ENCODE peak calls at places on chromosomes 3 and 15, in six cellular contexts. D is cardiac muscle cell; M is body of pancreas; K is MM.1S; G is naive thymus-derived CD4-positive, alpha-beta T cell; L is lower lobe of right lung. N is an unnamed sample. For H3K4me1, the result is how much of the 10 kb centered on the place peaks cover.

GRCh38 chr3:141367038-141367730 is 1.1 kb upstream of the ZBTB38 start:
- DNase-seq in D (no peak), M (no peak), K (no peak), G (no peak), L (no peak), N (peak)

GRCh38 chr3:193080821-193081220 is 160.2 kb upstream of the PLAAT1 start:
- DNase-seq in D (no peak), M (no peak), K (no peak), G (no peak), L (no peak), N (no peak)

GRCh38 chr15:94174399-94174802 is 57.0 kb upstream of the MCTP2 start:
- DNase-seq in D (no peak), M (no peak), K (no peak), G (no peak), L (no peak), N (peak)

GRCh38 chr3:42601898-42602581 is 1.6 kb downstream of the NKTR start:
- DNase-seq in D (no peak), M (no peak), K (peak), G (no peak), L (no peak), N (no peak)

GRCh38 chr3:72413228-72413627 is 435.0 kb downstream of the SHQ1 start:
- DNase-seq in D (no peak), M (no peak), K (no peak), G (no peak), L (no peak), N (no peak)

GRCh38 chr15:64809649-64810498 is 15.6 kb downstream of the PIF1 start:
- DNase-seq in D (peak), M (peak), K (peak), G (peak), L (peak), N (peak)

GRCh38 chr15:24956131-24956838 is 1.5 kb downstream of the SNRPN start:
- DNase-seq in D (peak), M (peak), K (peak), G (peak), L (peak), N (peak)

GRCh38 chr15:63233667-63234419 is 43.6 kb upstream of the APH1B start:
- DNase-seq in D (no peak), M (no peak), K (no peak), G (no peak), L (no peak), N (peak)

GRCh38 chr15:58437531-58438105 is 5.8 kb downstream of the LIPC start:
- DNase-seq in D (no peak), M (no peak), K (no peak), G (no peak), L (no peak), N (no peak)

GRCh38 chr3:71652786-71653419 is 69.4 kb upstream of the FOXP1 start:
- DNase-seq in D (peak), M (peak), K (peak), G (no peak), L (peak), N (peak)

GRCh38 chr3:19907523-19907922 is 26.5 kb downstream of the EFHB start:
- DNase-seq in D (no peak), M (no peak), K (peak), G (no peak), L (no peak), N (no peak)

GRCh38 chr3:175340338-175341015 is 481.3 kb downstream of the NAALADL2 start:
- DNase-seq in D (no peak), M (no peak), K (no peak), G (no peak), L (no peak), N (no peak)

GRCh38 chr3:129688310-129688895 is 81.9 kb upstream of the PLXND1 start:
- DNase-seq in D (peak), M (peak), K (no peak), G (no peak), L (peak), N (peak)

GRCh38 chr3:125410922-125411321 is 35.8 kb upstream of the ZNF148 start:
- DNase-seq in D (no peak), M (no peak), K (no peak), G (no peak), L (no peak), N (no peak)

GRCh38 chr3:160006282-160007163 is 17.9 kb downstream of the IL12A start:
- DNase-seq in D (peak), M (peak), K (peak), G (no peak), L (no peak), N (no peak)

GRCh38 chr3:24088782-24089181 is 143.7 kb downstream of the NR1D2 start:
- DNase-seq in D (no peak), M (no peak), K (peak), G (no peak), L (no peak), N (no peak)

GRCh38 chr3:10527295-10528016 is 22.1 kb upstream of the ATP2B2 start:
- DNase-seq in D (no peak), M (no peak), K (no peak), G (no peak), L (no peak), N (peak)

GRCh38 chr3:11452988-11453847 is 181.0 kb downstream of the ATG7 start:
- DNase-seq in D (no peak), M (no peak), K (no peak), G (no peak), L (no peak), N (peak)

GRCh38 chr3:139970526-139970925 is 35.5 kb downstream of the CLSTN2 start:
- DNase-seq in D (peak), M (no peak), K (no peak), G (no peak), L (no peak), N (no peak)

DNA sequence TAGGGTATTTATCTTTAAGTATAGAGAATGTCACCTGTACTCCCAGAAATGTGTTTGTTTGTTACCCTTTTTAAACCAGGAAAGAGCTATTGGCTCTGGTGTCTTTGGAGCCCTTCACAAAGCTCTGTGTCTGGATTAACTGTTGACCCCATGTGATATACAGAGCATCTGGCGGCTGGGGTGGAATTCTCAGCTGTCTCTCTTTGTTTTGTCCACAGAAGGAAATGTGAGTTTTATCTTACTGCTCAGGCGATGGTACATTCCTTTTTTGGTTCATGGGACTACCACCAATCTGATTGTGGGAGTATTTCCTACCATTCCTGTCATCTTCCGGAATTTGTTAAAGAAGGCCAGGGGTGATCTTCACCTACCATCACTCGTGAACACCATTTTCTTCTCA is 120.3 kb downstream of the AKAP13 start:
- DNase-seq in D (peak), M (no peak), K (no peak), G (no peak), L (no peak), N (no peak)
- H3K4me1 ChIP-seq in D (half or more), M (under half), K (under half), G (under half), L (under half), N (under half)

DNA sequence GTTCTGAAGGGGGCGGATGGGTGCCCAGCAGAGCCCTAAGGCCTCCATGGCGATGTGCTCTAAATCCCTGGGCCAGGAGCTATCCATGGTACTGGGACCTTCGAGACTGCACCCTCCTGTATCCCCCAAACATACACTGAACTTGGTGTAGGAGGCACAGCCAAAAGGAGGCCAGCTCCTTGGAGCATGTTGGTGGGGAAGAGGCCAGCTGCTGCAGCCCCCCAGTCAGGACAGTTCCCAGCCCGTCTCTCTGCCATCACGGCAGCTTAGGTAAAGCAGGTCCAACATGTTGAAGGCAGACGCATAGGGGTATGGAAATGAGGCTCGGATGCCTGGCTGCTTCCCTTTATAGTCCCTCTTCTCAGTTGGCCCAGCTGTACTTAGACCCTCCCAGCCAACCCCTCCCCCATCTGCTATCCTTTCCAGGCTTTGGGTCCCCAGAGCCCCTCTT is 1.8 kb downstream of the CAMKV start:
- DNase-seq in D (peak), M (no peak), K (no peak), G (no peak), L (no peak), N (no peak)
- H3K4me3 ChIP-seq in D (no peak), M (no peak), K (no peak), G (no peak), L (no peak), N (no peak)

GRCh38 chr3:152398495-152398894 is 129.8 kb downstream of the MBNL1 start:
- DNase-seq in D (peak), M (no peak), K (no peak), G (no peak), L (no peak), N (no peak)
- H3K4me1 ChIP-seq in D (under half), M (half or more), K (under half), G (under half), L (half or more), N (under half)

DNA sequence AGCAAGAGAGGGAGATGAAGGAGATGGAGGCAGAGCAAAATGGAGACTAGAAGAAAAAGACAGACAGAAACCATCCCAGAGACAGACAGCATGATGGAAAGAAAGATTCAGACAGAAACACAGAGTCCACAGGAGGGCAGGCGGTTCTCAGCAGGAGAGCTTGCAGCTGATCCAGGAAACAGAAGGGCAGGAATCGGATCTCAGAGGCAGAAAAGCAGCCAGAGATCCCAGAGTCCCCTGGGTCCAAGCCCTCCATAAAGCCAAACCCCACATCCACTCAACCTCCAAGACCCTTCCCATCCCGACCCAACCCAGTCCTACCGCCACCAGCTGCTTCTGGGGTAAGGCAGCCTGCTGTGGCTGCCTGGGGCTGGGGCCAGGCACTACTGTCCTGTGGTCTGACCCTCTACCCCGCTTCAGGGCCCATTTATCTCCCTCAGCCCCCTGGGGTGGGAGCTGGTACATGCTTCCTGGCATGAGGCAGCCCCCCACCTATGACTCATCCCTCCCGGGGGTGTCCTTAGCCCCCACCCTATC is at the start of gene UCN2:
- DNase-seq in D (no peak), M (no peak), K (no peak), G (no peak), L (no peak), N (no peak)
- H3K4me3 ChIP-seq in D (no peak), M (no peak), K (no peak), G (no peak), L (no peak), N (no peak)

GRCh38 chr3:177111541-177111949 is 85.7 kb downstream of the TBL1XR1 start:
- DNase-seq in D (no peak), M (no peak), K (peak), G (no peak), L (no peak), N (no peak)
- H3K4me1 ChIP-seq in D (under half), M (under half), K (half or more), G (under half), L (under half), N (under half)

GRCh38 chr3:170869240-170869592 is 779 bp downstream of the RPL22L1 start:
- DNase-seq in D (no peak), M (no peak), K (peak), G (no peak), L (no peak), N (no peak)

GRCh38 chr3:170867552-170867951 is 2.4 kb downstream of the RPL22L1 start:
- DNase-seq in D (no peak), M (no peak), K (no peak), G (no peak), L (no peak), N (no peak)

GRCh38 chr3:170867143-170867542 is 2.9 kb downstream of the RPL22L1 start:
- DNase-seq in D (no peak), M (no peak), K (no peak), G (no peak), L (no peak), N (no peak)

GRCh38 chr3:170868577-170869239 is 1.3 kb downstream of the RPL22L1 start:
- DNase-seq in D (no peak), M (no peak), K (peak), G (no peak), L (no peak), N (no peak)

DNA sequence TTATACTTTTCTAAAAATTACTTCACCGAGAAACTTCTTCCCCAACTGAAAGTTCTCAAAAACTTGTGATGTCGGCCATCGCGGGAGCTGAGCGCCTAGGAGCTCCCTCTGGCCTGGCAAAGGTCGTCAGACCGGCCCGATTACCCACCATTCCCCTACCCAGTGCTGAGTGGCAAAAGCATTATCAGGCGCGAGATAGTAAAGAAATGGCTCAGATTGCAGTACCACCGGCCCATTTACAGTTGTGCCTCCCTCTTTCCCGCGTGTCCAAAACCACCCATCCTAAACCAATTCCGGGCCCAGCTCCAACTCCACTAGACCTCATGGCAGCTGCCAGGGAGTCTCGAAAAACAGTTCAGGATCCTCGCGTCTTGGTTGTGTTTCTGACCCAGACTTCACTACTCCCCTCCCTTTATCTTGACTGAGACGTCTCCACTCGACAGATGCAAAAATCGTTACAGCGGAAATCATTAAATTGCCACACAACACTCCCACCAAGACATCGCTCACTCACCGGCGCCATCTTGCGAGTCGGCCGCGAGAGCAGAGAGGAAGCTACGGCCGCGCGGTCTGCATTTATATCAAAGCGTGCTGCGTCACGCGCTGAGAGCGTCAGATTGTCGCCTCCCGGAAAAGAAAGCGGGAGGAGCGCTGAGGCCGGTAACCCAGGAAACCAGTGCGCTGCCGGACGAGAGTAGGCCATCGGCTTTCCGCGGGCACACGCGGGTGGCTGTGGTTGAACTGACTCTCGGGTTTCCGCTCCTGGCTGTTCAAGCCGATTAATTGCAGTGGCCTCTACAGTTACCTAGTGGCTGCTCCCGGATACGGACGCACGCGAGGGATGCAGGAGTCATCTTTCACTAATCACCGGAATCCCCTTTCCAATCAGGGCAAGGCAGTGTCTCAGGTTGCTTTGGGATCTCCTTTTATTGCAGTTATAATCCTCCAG is at the start of gene RPL22L1:
- DNase-seq in D (peak), M (peak), K (peak), G (peak), L (peak), N (peak)
- H3K4me3 ChIP-seq in D (peak), M (peak), K (peak), G (peak), L (peak), N (peak)

GRCh38 chr3:31543375-31543774 is 10.7 kb downstream of the STT3B start:
- DNase-seq in D (no peak), M (no peak), K (no peak), G (no peak), L (no peak), N (no peak)
- H3K4me1 ChIP-seq in D (under half), M (under half), K (under half), G (under half), L (half or more), N (under half)

DNA sequence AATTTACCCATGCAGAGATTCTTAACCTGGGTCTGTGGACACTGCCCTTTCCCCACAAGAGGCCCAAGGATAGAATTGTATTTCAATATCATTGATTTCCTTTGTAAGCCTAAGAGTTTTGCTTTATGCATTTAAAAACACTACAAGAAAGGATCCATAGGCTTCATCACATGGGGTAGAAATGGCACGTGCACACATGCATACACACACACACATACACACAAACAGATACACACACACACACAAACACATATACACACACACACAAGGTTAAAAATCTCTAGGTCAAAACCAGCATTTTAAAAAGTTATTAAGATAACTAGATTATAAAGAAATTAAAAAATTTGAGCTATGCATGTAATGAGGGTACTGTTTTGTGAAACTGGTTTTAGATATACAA is 35.5 kb upstream of the CD47 start:
- DNase-seq in D (no peak), M (no peak), K (no peak), G (no peak), L (no peak), N (no peak)
- H3K4me3 ChIP-seq in D (no peak), M (no peak), K (peak), G (peak), L (no peak), N (no peak)

GRCh38 chr15:77866186-77866585 is 211.3 kb downstream of the TBC1D2B start:
- DNase-seq in D (no peak), M (no peak), K (no peak), G (no peak), L (peak), N (no peak)
- H3K4me1 ChIP-seq in D (under half), M (under half), K (under half), G (under half), L (under half), N (under half)

GRCh38 chr3:187750041-187750512 is 4.8 kb upstream of the BCL6 start:
- DNase-seq in D (peak), M (peak), K (no peak), G (no peak), L (peak), N (no peak)
- H3K4me3 ChIP-seq in D (peak), M (no peak), K (no peak), G (no peak), L (peak), N (no peak)